ENCODE peak calls at places on chromosomes 6 and 20, in four cellular contexts. One of them, this sample, is unnamed.
A peak's percentile ranks its signal among the peaks of the same experiment; 100 is the strongest.

GRCh38 chr6:35139924-35140524 is 1.1 kb downstream of the TCP11 start:
- DNase-seq in NCI-H774: peak; percentile 21
- DNase-seq in effector CD8-positive, alpha-beta T cell: peak; percentile 9
- DNase-seq in esophagus muscularis mucosa: no peak
- DNase-seq in this sample: peak; percentile 51

GRCh38 chr6:144909753-144910280 is 624.7 kb downstream of the UTRN start:
- DNase-seq in NCI-H774: no peak
- DNase-seq in effector CD8-positive, alpha-beta T cell: no peak
- DNase-seq in esophagus muscularis mucosa: no peak
- DNase-seq in this sample: no peak

GRCh38 chr6:108966855-108967755 is 118.9 kb downstream of the ARMC2 start:
- DNase-seq in NCI-H774: no peak
- DNase-seq in effector CD8-positive, alpha-beta T cell: no peak
- DNase-seq in esophagus muscularis mucosa: no peak
- DNase-seq in this sample: no peak

GRCh38 chr6:104855507-104855906 is 4.2 kb downstream of the HACE1 start:
- DNase-seq in NCI-H774: no peak
- DNase-seq in effector CD8-positive, alpha-beta T cell: no peak
- DNase-seq in esophagus muscularis mucosa: no peak
- DNase-seq in this sample: no peak

GRCh38 chr20:38635721-38636285 is 34.2 kb downstream of the ARHGAP40 start:
- DNase-seq in NCI-H774: no peak
- DNase-seq in effector CD8-positive, alpha-beta T cell: no peak
- DNase-seq in esophagus muscularis mucosa: no peak
- DNase-seq in this sample: no peak

GRCh38 chr6:168851460-168852103 is 402.1 kb downstream of the THBS2 start:
- DNase-seq in NCI-H774: peak; percentile 34
- DNase-seq in effector CD8-positive, alpha-beta T cell: no peak
- DNase-seq in esophagus muscularis mucosa: no peak
- DNase-seq in this sample: no peak

GRCh38 chr20:44409132-44409600 is 53.7 kb downstream of the HNF4A start:
- DNase-seq in NCI-H774: no peak
- DNase-seq in effector CD8-positive, alpha-beta T cell: no peak
- DNase-seq in esophagus muscularis mucosa: no peak
- DNase-seq in this sample: no peak

GRCh38 chr20:36336204-36336603 is 30.1 kb downstream of the DLGAP4 start:
- DNase-seq in NCI-H774: no peak
- DNase-seq in effector CD8-positive, alpha-beta T cell: no peak
- DNase-seq in esophagus muscularis mucosa: no peak
- DNase-seq in this sample: no peak

GRCh38 chr20:50724851-50725721 is 6.3 kb upstream of the PARD6B start:
- DNase-seq in NCI-H774: no peak
- DNase-seq in effector CD8-positive, alpha-beta T cell: no peak
- DNase-seq in esophagus muscularis mucosa: no peak
- DNase-seq in this sample: peak; percentile 95

GRCh38 chr20:41618807-41619294 is 674 bp upstream of the CHD6 start:
- DNase-seq in NCI-H774: peak; percentile 37
- DNase-seq in effector CD8-positive, alpha-beta T cell: no peak
- DNase-seq in esophagus muscularis mucosa: no peak
- DNase-seq in this sample: no peak

GRCh38 chr6:55594442-55594841 is 15.4 kb upstream of the HMGCLL1 start:
- DNase-seq in NCI-H774: no peak
- DNase-seq in effector CD8-positive, alpha-beta T cell: no peak
- DNase-seq in esophagus muscularis mucosa: no peak
- DNase-seq in this sample: no peak

GRCh38 chr20:49216991-49217578 is 2.1 kb upstream of the DDX27 start:
- DNase-seq in NCI-H774: peak; percentile 79
- DNase-seq in effector CD8-positive, alpha-beta T cell: peak; percentile 95
- DNase-seq in esophagus muscularis mucosa: peak; percentile 99
- DNase-seq in this sample: peak; percentile 97

GRCh38 chr6:34546551-34547321 is 9.4 kb downstream of the SPDEF start:
- DNase-seq in NCI-H774: peak; percentile 66
- DNase-seq in effector CD8-positive, alpha-beta T cell: no peak
- DNase-seq in esophagus muscularis mucosa: no peak
- DNase-seq in this sample: peak; percentile 74

GRCh38 chr6:71035871-71036270 is 79.0 kb upstream of the B3GAT2 start:
- DNase-seq in NCI-H774: no peak
- DNase-seq in effector CD8-positive, alpha-beta T cell: no peak
- DNase-seq in esophagus muscularis mucosa: no peak
- DNase-seq in this sample: no peak

GRCh38 chr6:138422861-138423260 is 18.8 kb downstream of the HEBP2 start:
- DNase-seq in NCI-H774: no peak
- DNase-seq in effector CD8-positive, alpha-beta T cell: no peak
- DNase-seq in esophagus muscularis mucosa: no peak
- DNase-seq in this sample: no peak

GRCh38 chr6:161308075-161308655 is 34.3 kb upstream of the AGPAT4 start:
- DNase-seq in NCI-H774: no peak
- DNase-seq in effector CD8-positive, alpha-beta T cell: no peak
- DNase-seq in esophagus muscularis mucosa: peak; percentile 34
- DNase-seq in this sample: no peak

GRCh38 chr20:58179083-58179431 is 49.4 kb downstream of the ANKRD60 start:
- DNase-seq in NCI-H774: no peak
- DNase-seq in effector CD8-positive, alpha-beta T cell: no peak
- DNase-seq in esophagus muscularis mucosa: no peak
- DNase-seq in this sample: no peak

GRCh38 chr6:106380407-106380806 is 19.9 kb downstream of the CRYBG1 start:
- DNase-seq in NCI-H774: no peak
- DNase-seq in effector CD8-positive, alpha-beta T cell: no peak
- DNase-seq in esophagus muscularis mucosa: no peak
- DNase-seq in this sample: no peak

GRCh38 chr6:40349092-40349491 is 238.1 kb downstream of the LRFN2 start:
- DNase-seq in NCI-H774: no peak
- DNase-seq in effector CD8-positive, alpha-beta T cell: no peak
- DNase-seq in esophagus muscularis mucosa: peak; percentile 80
- DNase-seq in this sample: peak; percentile 16

GRCh38 chr6:7545509-7546369 is 4.3 kb downstream of the DSP start:
- DNase-seq in NCI-H774: no peak
- DNase-seq in effector CD8-positive, alpha-beta T cell: no peak
- DNase-seq in esophagus muscularis mucosa: peak; percentile 77
- DNase-seq in this sample: no peak

GRCh38 chr6:158467923-158468322 is 92.0 kb upstream of the TMEM181 start:
- DNase-seq in NCI-H774: peak; percentile 90
- DNase-seq in effector CD8-positive, alpha-beta T cell: no peak
- DNase-seq in esophagus muscularis mucosa: no peak
- DNase-seq in this sample: peak; percentile 21

GRCh38 chr6:89736887-89737286 is 82.7 kb downstream of the MDN1 start:
- DNase-seq in NCI-H774: no peak
- DNase-seq in effector CD8-positive, alpha-beta T cell: no peak
- DNase-seq in esophagus muscularis mucosa: no peak
- DNase-seq in this sample: no peak

GRCh38 chr6:27088068-27088467 is 159.4 kb upstream of the PRSS16 start:
- DNase-seq in NCI-H774: no peak
- DNase-seq in effector CD8-positive, alpha-beta T cell: no peak
- DNase-seq in esophagus muscularis mucosa: no peak
- DNase-seq in this sample: no peak

GRCh38 chr20:37207176-37207575 is 27.8 kb upstream of the MROH8 start:
- DNase-seq in NCI-H774: no peak
- DNase-seq in effector CD8-positive, alpha-beta T cell: no peak
- DNase-seq in esophagus muscularis mucosa: no peak
- DNase-seq in this sample: peak; percentile 51

GRCh38 chr20:64055396-64055892 is 6.0 kb upstream of the SOX18 start:
- DNase-seq in NCI-H774: no peak
- DNase-seq in effector CD8-positive, alpha-beta T cell: no peak
- DNase-seq in esophagus muscularis mucosa: no peak
- DNase-seq in this sample: no peak

GRCh38 chr20:63877755-63878470 is 12.8 kb downstream of the TPD52L2 start:
- DNase-seq in NCI-H774: no peak
- DNase-seq in effector CD8-positive, alpha-beta T cell: no peak
- DNase-seq in esophagus muscularis mucosa: no peak
- DNase-seq in this sample: no peak

GRCh38 chr6:26468829-26469228 is 11.1 kb downstream of the BTN2A1 start:
- DNase-seq in NCI-H774: no peak
- DNase-seq in effector CD8-positive, alpha-beta T cell: no peak
- DNase-seq in esophagus muscularis mucosa: no peak
- DNase-seq in this sample: no peak

GRCh38 chr20:33277471-33278441 is 5.3 kb upstream of the BPIFB1 start:
- DNase-seq in NCI-H774: no peak
- DNase-seq in effector CD8-positive, alpha-beta T cell: no peak
- DNase-seq in esophagus muscularis mucosa: no peak
- DNase-seq in this sample: peak; percentile 8

GRCh38 chr6:84771732-84772131 is 7.3 kb upstream of the TBX18 start:
- DNase-seq in NCI-H774: no peak
- DNase-seq in effector CD8-positive, alpha-beta T cell: no peak
- DNase-seq in esophagus muscularis mucosa: no peak
- DNase-seq in this sample: no peak

GRCh38 chr6:90221403-90221802 is 75.2 kb downstream of the BACH2 start:
- DNase-seq in NCI-H774: no peak
- DNase-seq in effector CD8-positive, alpha-beta T cell: no peak
- DNase-seq in esophagus muscularis mucosa: no peak
- DNase-seq in this sample: no peak